ENCODE peak calls at places on chromosomes 3 and 15, in five cellular contexts. T is heart right ventricle, U is lung, N is PC-3, E is GM23338. H is an unnamed sample.

GRCh38 chr3:31919528-31919927 is 61.5 kb downstream of the OSBPL10 start:
- DNase-seq in N (no peak), T (no peak), E (no peak), U (no peak), H (no peak)

GRCh38 chr3:187808466-187809291 is 63.4 kb upstream of the BCL6 start:
- DNase-seq in N (peak; percentile 85), E (peak; percentile 33), T (no peak), U (no peak), H (no peak)

GRCh38 chr3:16084887-16085286 is 89.6 kb upstream of the GALNT15 start:
- DNase-seq in E (no peak), N (peak; percentile 67), U (no peak), T (no peak), H (no peak)

GRCh38 chr3:18086078-18086477 is 339.1 kb downstream of the SATB1 start:
- DNase-seq in T (no peak), E (no peak), U (no peak), N (no peak), H (peak; percentile 61)

GRCh38 chr3:170421147-170421641 is 2.5 kb downstream of the CLDN11 start:
- DNase-seq in N (no peak), U (no peak), E (no peak), T (peak; percentile 13), H (no peak)

GRCh38 chr3:188695251-188695650 is 476.5 kb upstream of the TPRG1 start:
- DNase-seq in N (peak; percentile 89), E (no peak), U (no peak), T (no peak), H (no peak)

GRCh38 chr15:72319360-72319984 is 485 bp downstream of the CELF6 start:
- DNase-seq in U (peak; percentile 65), N (peak; percentile 36), T (peak; percentile 61), E (peak; percentile 88), H (no peak)

GRCh38 chr15:45664451-45664850 is 29.6 kb downstream of the SQOR start:
- DNase-seq in U (no peak), N (no peak), E (no peak), T (no peak), H (no peak)

GRCh38 chr3:122646146-122646988 is 34.3 kb upstream of the PARP14 start:
- DNase-seq in U (no peak), T (no peak), N (no peak), E (no peak), H (peak; percentile 39)

GRCh38 chr15:99143655-99144610 is 39.1 kb downstream of the SYNM start:
- DNase-seq in E (no peak), N (no peak), T (no peak), U (peak; percentile 51), H (no peak)

GRCh38 chr3:120765830-120766511 is 23.4 kb downstream of the GTF2E1 start:
- DNase-seq in U (no peak), T (no peak), E (no peak), N (no peak), H (no peak)

GRCh38 chr3:94453864-94454263 is 391.0 kb downstream of the NSUN3 start:
- DNase-seq in U (no peak), E (no peak), T (no peak), N (no peak), H (no peak)

GRCh38 chr3:61913657-61914056 is 352.3 kb downstream of the PTPRG start:
- DNase-seq in U (no peak), E (no peak), N (no peak), T (no peak), H (no peak)

GRCh38 chr3:136281966-136282554 is 31.9 kb downstream of the PCCB start:
- DNase-seq in N (no peak), U (no peak), E (no peak), T (no peak), H (no peak)

GRCh38 chr3:188007897-188008296 is 146.1 kb upstream of the LPP start:
- DNase-seq in T (no peak), N (no peak), E (no peak), U (peak; percentile 42), H (no peak)

GRCh38 chr3:60920519-60920918 is 330.7 kb downstream of the FHIT start:
- DNase-seq in N (no peak), U (no peak), T (no peak), E (no peak), H (no peak)

GRCh38 chr3:190229632-190230424 is 92.4 kb downstream of the CLDN1 start:
- DNase-seq in N (peak; percentile 93), U (no peak), E (no peak), T (no peak), H (no peak)

GRCh38 chr3:15420871-15421270 is 6.5 kb downstream of the METTL6 start:
- DNase-seq in N (peak; percentile 28), U (no peak), E (no peak), T (no peak), H (no peak)

GRCh38 chr15:60695713-60696522 is 217.0 kb upstream of the ICE2 start:
- DNase-seq in E (no peak), U (no peak), N (no peak), T (no peak), H (no peak)

GRCh38 chr15:89627256-89627970 is 27.9 kb downstream of the KIF7 start:
- DNase-seq in U (no peak), T (no peak), N (no peak), E (no peak), H (no peak)

GRCh38 chr3:187519428-187519890 is 150.7 kb downstream of the SST start:
- DNase-seq in E (peak; percentile 78), U (no peak), N (no peak), T (no peak), H (no peak)

GRCh38 chr3:49724586-49724985 is 835 bp upstream of the GMPPB start:
- DNase-seq in T (no peak), U (no peak), E (peak; percentile 36), N (no peak), H (peak; percentile 37)

GRCh38 chr15:78313383-78313782 is 14.0 kb upstream of the SKIC8 start:
- DNase-seq in N (no peak), T (no peak), U (no peak), E (no peak), H (no peak)

GRCh38 chr3:172824229-172824628 is 73.7 kb downstream of the ECT2 start:
- DNase-seq in N (no peak), U (no peak), T (no peak), E (no peak), H (no peak)

GRCh38 chr3:131729561-131729960 is 226.8 kb upstream of the MRPL3 start:
- DNase-seq in E (no peak), N (no peak), T (no peak), U (no peak), H (no peak)

GRCh38 chr3:195236801-195237570 is 34.0 kb downstream of the XXYLT1 start:
- DNase-seq in E (no peak), T (peak; percentile 2), U (no peak), N (no peak), H (no peak)

GRCh38 chr3:115676336-115676735 is 53.0 kb downstream of the GAP43 start:
- DNase-seq in E (no peak), T (no peak), N (no peak), U (no peak), H (no peak)

GRCh38 chr3:108546249-108546648 is 35.9 kb upstream of the MYH15 start:
- DNase-seq in T (no peak), U (no peak), E (no peak), N (no peak), H (no peak)

GRCh38 chr3:8994226-8994625 is 31.0 kb upstream of the RAD18 start:
- DNase-seq in T (no peak), U (no peak), E (no peak), N (no peak), H (no peak)

GRCh38 chr15:63392355-63393009 is 10.8 kb upstream of the CA12 start:
- DNase-seq in U (no peak), T (no peak), N (no peak), E (no peak), H (no peak)

DNA sequence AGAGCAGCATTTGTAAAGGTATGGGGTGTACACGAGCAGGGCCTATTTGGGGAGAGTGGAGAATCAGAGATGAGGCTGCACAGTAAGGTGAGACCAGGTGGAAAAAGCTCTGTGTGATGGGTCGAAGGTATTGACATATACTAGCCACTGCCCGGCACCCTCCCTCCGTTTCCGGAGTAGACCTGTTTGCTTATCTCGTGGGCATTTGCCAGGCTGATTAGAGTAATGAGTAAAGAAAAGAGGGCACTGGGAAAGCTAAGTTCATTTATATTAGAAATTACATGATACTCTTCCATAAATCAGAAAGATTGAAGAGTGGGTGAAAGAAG is 46.2 kb upstream of the ATG7 start:
- DNase-seq in T (no peak), E (no peak), N (no peak), U (no peak), H (no peak)
- H3K4me3 ChIP-seq in T (no peak overlapping the region), E (no peak overlapping the region), N (peak overlapping the region; percentile 68), U (peak overlapping the region; percentile 8), H (no peak overlapping the region)

GRCh38 chr3:179608931-179609720 is 4.5 kb downstream of the NDUFB5 start:
- DNase-seq in N (no peak), U (no peak), T (no peak), E (no peak), H (no peak)

GRCh38 chr3:179615458-179616173 is 11.0 kb downstream of the NDUFB5 start:
- DNase-seq in T (no peak), N (no peak), U (no peak), E (no peak), H (no peak)

GRCh38 chr3:179610066-179610465 is 5.5 kb downstream of the NDUFB5 start:
- DNase-seq in T (no peak), N (no peak), E (no peak), U (no peak), H (no peak)

GRCh38 chr3:179613807-179614206 is 9.2 kb downstream of the NDUFB5 start:
- DNase-seq in T (no peak), U (no peak), E (no peak), N (no peak), H (no peak)
- H3K4me1 ChIP-seq in T (peaks cover 40% of the 10 kb centered on the region), U (peaks cover 10% of the 10 kb centered on the region), E (no peaks in the 10 kb centered on the region), N (no peaks in the 10 kb centered on the region), H (no peaks in the 10 kb centered on the region)

GRCh38 chr3:119746423-119746822 is 35.5 kb upstream of the NR1I2 start:
- DNase-seq in U (no peak), N (no peak), E (peak; percentile 21), T (no peak), H (no peak)

GRCh38 chr3:119747355-119747754 is 34.5 kb upstream of the NR1I2 start:
- DNase-seq in E (no peak), U (no peak), N (no peak), T (no peak), H (no peak)

GRCh38 chr3:119741701-119742100 is 38.9 kb downstream of the CFAP91 start:
- DNase-seq in U (no peak), T (no peak), N (no peak), E (no peak), H (no peak)

GRCh38 chr3:119745942-119746341 is 36.0 kb upstream of the NR1I2 start:
- DNase-seq in U (no peak), T (no peak), N (no peak), E (no peak), H (no peak)

DNA sequence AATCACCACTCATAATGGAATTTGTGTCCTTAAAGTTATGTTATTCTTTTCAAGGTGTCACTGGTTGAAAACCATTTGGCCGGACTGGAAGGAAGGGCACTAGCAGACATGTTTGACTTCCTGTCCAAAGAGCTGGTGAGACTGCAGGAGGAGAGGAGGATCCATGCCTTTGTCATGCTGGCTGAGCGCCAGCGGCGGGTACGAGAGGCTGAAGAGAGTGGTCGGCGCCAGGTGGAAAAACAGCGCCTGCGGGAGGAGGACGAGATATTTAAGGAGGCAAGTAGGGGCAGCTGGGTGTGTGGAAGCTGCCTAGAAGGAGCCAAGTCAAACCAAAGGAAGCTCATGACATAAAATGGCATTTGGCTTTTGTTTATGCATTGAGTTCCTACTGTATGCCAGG is 38.0 kb upstream of the NR1I2 start:
- DNase-seq in U (no peak), N (no peak), E (no peak), T (no peak), H (no peak)
- H3K4me3 ChIP-seq in U (no peak overlapping the region), N (no peak overlapping the region), E (no peak overlapping the region), T (no peak overlapping the region), H (no peak overlapping the region)

GRCh38 chr3:73605388-73605787 is 19.4 kb downstream of the PDZRN3 start:
- DNase-seq in U (no peak), N (no peak), T (no peak), E (no peak), H (no peak)
- H3K4me1 ChIP-seq in U (peaks cover 26% of the 10 kb centered on the region), N (no peaks in the 10 kb centered on the region), T (peaks cover 69% of the 10 kb centered on the region), E (peaks cover 28% of the 10 kb centered on the region), H (no peaks in the 10 kb centered on the region)

H was measured in DND-41.